ENCODE peak calls at places on chromosomes 11 and 22, in seven cellular contexts. A is endodermal cell; V is heart right ventricle; C is CD8-positive, alpha-beta memory T cell; L is CD4-positive, alpha-beta memory T cell; F is heart left ventricle; N is suprapubic skin. R is an unnamed sample.

GRCh38 chr11:100681064-100681502 is 6.0 kb upstream of the ARHGAP42 start:
- DNase-seq in A (peak; percentile 68), V (peak; percentile 33), N (peak; percentile 86), L (no peak), F (peak; percentile 55), C (peak; percentile 21), R (no peak)

GRCh38 chr11:27611946-27612455 is 88.3 kb downstream of the BDNF start:
- DNase-seq in A (no peak), F (no peak), L (no peak), N (no peak), C (no peak), V (no peak), R (no peak)

GRCh38 chr11:77200869-77201268 is 72.8 kb downstream of the MYO7A start:
- DNase-seq in A (no peak), F (peak; percentile 17), N (no peak), V (no peak), L (no peak), C (no peak), R (no peak)

GRCh38 chr11:32290783-32291182 is 144.6 kb downstream of the WT1 start:
- DNase-seq in A (no peak), V (no peak), F (no peak), C (no peak), L (no peak), N (peak; percentile 63), R (no peak)

GRCh38 chr11:62601114-62601363 is 626 bp downstream of the MTA2 start:
- DNase-seq in N (no peak), V (peak; percentile 69), F (peak; percentile 64), L (no peak), A (peak; percentile 67), C (no peak), R (no peak)

GRCh38 chr11:133824593-133824992 is 20.7 kb downstream of the SPATA19 start:
- DNase-seq in N (no peak), A (no peak), V (no peak), F (no peak), L (no peak), C (no peak), R (no peak)

GRCh38 chr11:78038697-78039313 is 15.7 kb upstream of the KCTD14 start:
- DNase-seq in N (no peak), L (no peak), F (no peak), C (no peak), V (no peak), A (no peak), R (no peak)

GRCh38 chr11:12506502-12506921 is 129.1 kb downstream of the PARVA start:
- DNase-seq in A (no peak), C (no peak), V (no peak), N (no peak), L (no peak), F (no peak), R (no peak)

GRCh38 chr11:2558402-2558801 is 113.6 kb downstream of the KCNQ1 start:
- DNase-seq in A (peak; percentile 28), L (no peak), N (peak; percentile 44), F (peak; percentile 11), C (no peak), V (peak; percentile 11), R (no peak)

GRCh38 chr11:75270896-75271415 is 30.4 kb downstream of the TPBGL start:
- DNase-seq in L (peak; percentile 32), N (peak; percentile 35), A (peak; percentile 41), V (no peak), C (no peak), F (peak; percentile 17), R (no peak)

GRCh38 chr11:70073881-70074371 is 4.2 kb upstream of the ANO1 start:
- DNase-seq in L (no peak), V (no peak), N (no peak), A (peak; percentile 74), C (no peak), F (peak; percentile 61), R (no peak)

GRCh38 chr22:32661296-32661695 is 140.2 kb upstream of the TIMP3 start:
- DNase-seq in N (peak; percentile 75), V (peak; percentile 71), L (no peak), C (no peak), F (peak; percentile 83), A (no peak), R (no peak)

GRCh38 chr11:117146521-117146920 is 2.4 kb downstream of the PAFAH1B2 start:
- DNase-seq in A (peak; percentile 69), C (no peak), V (no peak), F (no peak), L (no peak), N (no peak), R (no peak)

GRCh38 chr11:44310456-44311272 is 725 bp upstream of the ALX4 start:
- DNase-seq in V (no peak), C (no peak), A (peak; percentile 77), L (no peak), F (no peak), N (no peak), R (no peak)

GRCh38 chr11:6737872-6738466 is 33.8 kb downstream of the OR2AG2 start:
- DNase-seq in N (no peak), F (no peak), L (peak; percentile 74), C (peak; percentile 67), A (peak; percentile 75), V (no peak), R (no peak)

GRCh38 chr22:31830721-31831070 is 76.9 kb downstream of the DEPDC5 start:
- DNase-seq in V (no peak), N (no peak), A (no peak), C (no peak), F (no peak), L (no peak), R (no peak)

GRCh38 chr22:46777609-46777970 is 15.1 kb downstream of the TBC1D22A start:
- DNase-seq in N (peak; percentile 65), F (peak; percentile 56), C (no peak), A (no peak), L (peak; percentile 25), V (peak; percentile 62), R (no peak)

DNA sequence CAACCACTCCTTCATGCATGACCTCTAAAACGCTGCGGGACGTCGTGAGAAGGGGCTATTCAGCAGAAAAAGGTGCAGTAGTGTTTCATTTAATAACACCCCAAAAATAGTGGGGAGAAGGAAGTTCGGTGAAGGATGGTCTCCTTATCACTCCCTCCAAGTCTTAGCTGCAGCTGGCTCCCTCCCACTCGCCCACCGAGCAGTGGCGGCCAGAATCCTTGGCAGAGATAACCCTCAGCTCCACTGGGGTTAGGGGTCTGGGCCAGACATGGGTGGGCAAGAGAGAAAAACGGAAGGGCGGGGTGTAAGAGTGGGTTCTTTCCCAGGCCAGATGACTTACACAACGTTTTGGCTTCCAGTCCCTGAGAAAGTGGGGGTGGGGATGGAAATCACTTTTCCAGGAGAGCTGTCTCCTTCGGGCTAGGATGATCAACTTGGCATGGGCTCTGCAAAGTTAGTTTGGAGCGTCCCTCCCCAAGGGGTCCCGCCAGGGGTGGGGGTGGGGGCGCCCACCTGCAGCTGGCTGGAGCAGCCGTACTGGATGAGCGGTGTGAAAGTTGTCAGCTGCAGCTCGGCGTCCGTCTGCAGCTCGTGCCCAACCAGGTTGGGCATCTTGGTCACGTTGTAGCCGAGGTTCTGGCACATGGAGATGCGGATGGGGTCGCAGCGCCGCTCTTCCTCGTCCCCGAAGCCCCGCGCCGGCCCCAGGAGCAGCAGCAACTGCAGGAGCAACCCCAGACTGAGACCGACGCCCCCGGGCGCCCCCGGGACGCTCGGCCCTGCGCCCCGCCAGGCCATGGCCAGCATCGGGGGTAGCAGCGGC is 696 bp downstream of the FZD4 start:
- DNase-seq in N (no peak), L (no peak), V (peak; percentile 32), C (no peak), A (peak; percentile 81), F (peak; percentile 45), R (no peak)
- H3K27ac ChIP-seq in N (peak overlapping the region; percentile 92), L (no peak overlapping the region), V (peak overlapping the region; percentile 99), C (peak overlapping the region; percentile 43), A (no peak overlapping the region), F (peak overlapping the region; percentile 99), R (peak overlapping the region; percentile 61)

GRCh38 chr11:35141034-35141433 is 2.1 kb downstream of the CD44 start:
- DNase-seq in V (no peak), L (no peak), C (no peak), F (no peak), A (no peak), N (no peak), R (no peak)
- H3K27ac ChIP-seq in V (no peak overlapping the region), L (peak overlapping the region; percentile 98), C (peak overlapping the region; percentile 95), F (no peak overlapping the region), A (no peak overlapping the region), N (peak overlapping the region; percentile 99), R (no peak overlapping the region)

DNA sequence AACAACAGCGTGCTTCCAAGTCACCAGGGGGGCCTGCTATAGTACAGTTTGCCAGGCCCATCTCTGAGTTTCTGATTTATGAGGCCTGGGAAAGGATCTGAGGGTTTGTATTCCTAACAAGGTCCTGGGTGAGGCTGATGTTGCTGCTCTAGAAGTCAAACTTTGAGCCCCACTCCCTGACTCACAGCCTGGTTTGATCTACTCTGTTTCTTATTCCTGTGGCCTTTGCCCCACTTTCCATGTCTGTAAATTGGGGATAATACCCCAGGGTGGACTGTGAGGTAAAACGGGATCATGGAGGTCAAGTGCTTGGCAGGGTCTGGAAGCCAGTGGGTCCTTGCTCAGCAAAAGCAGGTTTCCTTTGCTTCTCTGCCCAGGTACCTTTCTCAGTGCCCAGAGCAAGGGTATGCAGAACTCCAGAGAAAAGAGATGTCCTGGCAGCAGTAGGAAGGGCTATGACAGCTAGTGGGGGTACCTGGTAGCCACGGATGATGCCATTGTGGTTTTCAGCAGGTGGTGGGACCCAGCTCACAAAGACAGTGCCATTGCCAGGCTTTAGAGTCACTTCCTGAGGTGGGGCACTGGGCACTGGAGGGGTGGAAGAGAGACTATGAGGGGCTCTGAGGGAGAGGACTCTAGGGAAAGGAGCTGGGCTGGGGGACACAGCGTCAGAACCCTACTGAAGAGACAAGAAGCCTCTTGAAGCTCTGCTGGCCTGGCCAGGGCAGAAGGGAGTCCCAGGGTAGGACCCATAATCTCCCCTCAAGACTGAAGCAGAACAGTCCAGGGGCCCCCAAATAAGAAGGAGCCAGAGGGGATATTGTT is 2.8 kb downstream of the ROBO4 start:
- DNase-seq in A (no peak), N (no peak), V (no peak), L (no peak), C (no peak), F (no peak), R (no peak)
- H3K27ac ChIP-seq in A (no peak overlapping the region), N (no peak overlapping the region), V (peak overlapping the region; percentile 87), L (no peak overlapping the region), C (no peak overlapping the region), F (peak overlapping the region; percentile 87), R (no peak overlapping the region)

GRCh38 chr11:8337115-8337386 is 73.4 kb upstream of the LMO1 start:
- DNase-seq in A (no peak), F (no peak), N (no peak), C (no peak), L (no peak), V (no peak), R (no peak)

GRCh38 chr11:8335186-8335585 is 71.5 kb upstream of the LMO1 start:
- DNase-seq in N (no peak), A (peak; percentile 78), C (no peak), F (no peak), L (no peak), V (no peak), R (no peak)

GRCh38 chr11:8336356-8337114 is 72.9 kb upstream of the LMO1 start:
- DNase-seq in A (peak; percentile 64), F (no peak), C (no peak), N (no peak), L (no peak), V (no peak), R (no peak)

GRCh38 chr11:8337396-8337795 is 73.7 kb upstream of the LMO1 start:
- DNase-seq in F (no peak), N (no peak), C (no peak), L (no peak), A (no peak), V (no peak), R (no peak)

DNA sequence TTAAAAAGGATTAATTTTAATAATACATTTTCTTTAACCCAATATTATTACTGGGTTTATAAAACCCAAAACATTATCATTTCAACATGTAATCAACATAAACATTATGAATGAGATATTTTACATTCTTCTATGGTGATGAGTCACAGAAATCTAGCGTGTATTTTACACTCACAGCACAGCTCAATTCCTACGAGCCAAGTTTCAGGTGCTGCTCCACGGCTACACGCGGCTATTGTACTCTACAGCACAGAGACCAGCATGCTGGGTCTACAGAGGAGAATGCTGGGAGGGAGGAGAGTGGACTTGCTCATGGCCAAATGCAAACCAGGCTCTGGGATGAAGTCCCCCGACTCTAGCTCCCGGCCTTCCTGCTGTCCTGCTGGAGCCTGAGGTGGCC is 72.0 kb upstream of the LMO1 start:
- DNase-seq in N (no peak), C (no peak), L (no peak), A (no peak), V (no peak), F (no peak), R (no peak)
- H3K27ac ChIP-seq in N (no peak overlapping the region), C (no peak overlapping the region), L (no peak overlapping the region), A (no peak overlapping the region), V (no peak overlapping the region), F (no peak overlapping the region), R (no peak overlapping the region)